ENCODE peak calls at places on chromosomes 1 and 21, in nine cellular contexts. O, T, E, D, J, M, P, S and L are unnamed samples.

GRCh38 chr1:169944621-169945020 is 50.9 kb upstream of the SCYL3 start:
- DNase-seq in O (no peak), T (no peak), E (no peak), D (no peak), J (no peak), M (peak; percentile 50), P (no peak), S (no peak), L (no peak)

GRCh38 chr1:15347182-15347581 is 62.5 kb upstream of the EFHD2 start:
- DNase-seq in O (no peak), T (no peak), E (no peak), D (no peak), J (no peak), M (no peak), P (no peak), S (no peak), L (no peak)

GRCh38 chr1:32892368-32893197 is 6.3 kb downstream of the HPCA start:
- DNase-seq in O (peak; percentile 76), T (peak; percentile 72), E (no peak), D (peak; percentile 65), J (peak; percentile 19), M (peak; percentile 93), P (peak; percentile 95), S (no peak), L (peak; percentile 68)

GRCh38 chr1:160125761-160126160 is 10.2 kb downstream of the ATP1A2 start:
- DNase-seq in O (no peak), T (no peak), E (no peak), D (peak; percentile 15), J (peak; percentile 46), M (no peak), P (no peak), S (peak; percentile 17), L (no peak)

GRCh38 chr21:35232545-35233176 is 183.6 kb upstream of the RUNX1 start:
- DNase-seq in O (no peak), T (no peak), E (no peak), D (no peak), J (peak; percentile 84), M (no peak), P (no peak), S (peak; percentile 81), L (peak; percentile 95)

GRCh38 chr1:78102082-78102481 is 56.3 kb downstream of the GIPC2 start:
- DNase-seq in O (no peak), T (no peak), E (no peak), D (no peak), J (peak; percentile 96), M (no peak), P (no peak), S (peak; percentile 86), L (no peak)

GRCh38 chr1:226988337-226988672 is 48.2 kb downstream of the COQ8A start:
- DNase-seq in O (no peak), T (no peak), E (no peak), D (no peak), J (no peak), M (no peak), P (peak; percentile 37), S (no peak), L (peak; percentile 75)

GRCh38 chr1:233802611-233803010 is 101.9 kb upstream of the SLC35F3 start:
- DNase-seq in O (no peak), T (no peak), E (no peak), D (no peak), J (no peak), M (no peak), P (no peak), S (no peak), L (no peak)

GRCh38 chr1:212608956-212609700 is 567 bp downstream of the ATF3 start:
- DNase-seq in O (peak; percentile 78), T (peak; percentile 80), E (peak; percentile 72), D (peak; percentile 84), J (peak; percentile 49), M (peak; percentile 90), P (peak; percentile 80), S (peak; percentile 25), L (peak; percentile 83)

GRCh38 chr1:31723828-31724359 is 20.1 kb upstream of the COL16A1 start:
- DNase-seq in O (peak; percentile 63), T (peak; percentile 87), E (peak; percentile 86), D (peak; percentile 79), J (peak; percentile 76), M (peak; percentile 97), P (peak; percentile 91), S (peak; percentile 67), L (peak; percentile 90)

GRCh38 chr1:246043556-246043955 is 463.5 kb downstream of the SMYD3 start:
- DNase-seq in O (no peak), T (no peak), E (no peak), D (no peak), J (peak; percentile 9), M (no peak), P (no peak), S (no peak), L (no peak)

GRCh38 chr1:205486258-205486657 is 18.2 kb upstream of the CDK18 start:
- DNase-seq in O (no peak), T (no peak), E (no peak), D (no peak), J (no peak), M (no peak), P (no peak), S (no peak), L (no peak)

GRCh38 chr1:230156536-230156935 is 89.5 kb downstream of the GALNT2 start:
- DNase-seq in O (no peak), T (no peak), E (no peak), D (no peak), J (no peak), M (no peak), P (no peak), S (no peak), L (no peak)

GRCh38 chr1:201552941-201553341 is 14.0 kb downstream of the NAV1 start:
- DNase-seq in O (no peak), T (no peak), E (no peak), D (no peak), J (peak; percentile 47), M (peak; percentile 46), P (peak; percentile 3), S (peak; percentile 62), L (peak; percentile 94)

GRCh38 chr1:31764307-31765040 is at the start of gene ADGRB2:
- DNase-seq in O (peak; percentile 72), T (no peak), E (no peak), D (no peak), J (no peak), M (peak; percentile 83), P (peak; percentile 76), S (no peak), L (no peak)

GRCh38 chr1:174469687-174470086 is 21.9 kb downstream of the GPR52 start:
- DNase-seq in O (no peak), T (no peak), E (no peak), D (no peak), J (peak; percentile 3), M (no peak), P (no peak), S (no peak), L (no peak)

GRCh38 chr1:45954401-45954847 is 151.0 kb downstream of the MAST2 start:
- DNase-seq in O (no peak), T (no peak), E (no peak), D (no peak), J (peak; percentile 67), M (no peak), P (no peak), S (peak; percentile 64), L (peak; percentile 68)

GRCh38 chr1:3564921-3565831 is 46.1 kb downstream of the MEGF6 start:
- DNase-seq in O (peak; percentile 81), T (peak; percentile 52), E (peak; percentile 57), D (no peak), J (peak; percentile 38), M (peak; percentile 82), P (peak; percentile 94), S (no peak), L (no peak)

GRCh38 chr1:94806451-94806861 is 13.7 kb upstream of the SLC44A3 start:
- DNase-seq in O (no peak), T (no peak), E (no peak), D (no peak), J (peak; percentile 72), M (no peak), P (no peak), S (no peak), L (no peak)

GRCh38 chr1:221159608-221160007 is 280.4 kb downstream of the HLX start:
- DNase-seq in O (no peak), T (no peak), E (no peak), D (no peak), J (no peak), M (no peak), P (no peak), S (no peak), L (no peak)

GRCh38 chr1:3320246-3321152 is 134.0 kb upstream of the ARHGEF16 start:
- DNase-seq in O (no peak), T (no peak), E (no peak), D (no peak), J (no peak), M (peak; percentile 72), P (no peak), S (no peak), L (peak; percentile 77)

GRCh38 chr1:19799877-19800804 is at the start of gene TMCO4:
- DNase-seq in O (peak; percentile 87), T (peak; percentile 21), E (no peak), D (peak; percentile 86), J (peak; percentile 73), M (peak; percentile 72), P (peak; percentile 71), S (peak; percentile 85), L (peak; percentile 69)

GRCh38 chr1:15153842-15154479 is 414 bp downstream of the TMEM51 start:
- DNase-seq in O (peak; percentile 72), T (peak; percentile 81), E (peak; percentile 67), D (peak; percentile 86), J (peak; percentile 68), M (peak; percentile 92), P (peak; percentile 81), S (peak; percentile 26), L (peak; percentile 86)

GRCh38 chr1:53260631-53261247 is 22.4 kb upstream of the MAGOH start:
- DNase-seq in O (peak; percentile 35), T (no peak), E (no peak), D (no peak), J (no peak), M (no peak), P (no peak), S (no peak), L (no peak)

GRCh38 chr1:89545264-89546038 is 20.8 kb downstream of the LRRC8B start:
- DNase-seq in O (no peak), T (no peak), E (no peak), D (no peak), J (peak; percentile 60), M (no peak), P (no peak), S (no peak), L (no peak)

GRCh38 chr1:84720275-84720780 is 30.1 kb upstream of the SSX2IP start:
- DNase-seq in O (no peak), T (no peak), E (no peak), D (no peak), J (no peak), M (no peak), P (no peak), S (no peak), L (no peak)